ENCODE peak calls at places on chromosomes 5 and 9, in five cellular contexts. N is dorsolateral prefrontal cortex; E is GM13976; W is HCEC 1CT; L is CD4-positive, CD25-positive, alpha-beta regulatory T cell. R is an unnamed sample.

GRCh38 chr5:142432369-142432863 is 107.6 kb upstream of the SPRY4 start:
- DNase-seq in E (peak; percentile 47), W (no peak), L (peak; percentile 19), N (no peak), R (no peak)

GRCh38 chr9:135886147-135886981 is 21.0 kb downstream of the CAMSAP1 start:
- DNase-seq in N (peak; percentile 55), W (no peak), L (no peak), E (peak; percentile 12), R (no peak)

GRCh38 chr5:41270423-41271251 is 57.3 kb upstream of the C6 start:
- DNase-seq in E (no peak), L (peak; percentile 4), N (peak; percentile 67), W (peak; percentile 77), R (peak; percentile 51)

GRCh38 chr5:175247146-175247545 is 196.8 kb downstream of the DRD1 start:
- DNase-seq in L (no peak), W (no peak), N (no peak), E (no peak), R (no peak)

GRCh38 chr5:179348833-179349232 is 3.6 kb upstream of the ADAMTS2 start:
- DNase-seq in E (no peak), W (no peak), N (no peak), L (no peak), R (no peak)

GRCh38 chr5:178069909-178070308 is 43.4 kb upstream of the N4BP3 start:
- DNase-seq in E (peak; percentile 49), N (no peak), W (peak; percentile 13), L (peak; percentile 35), R (no peak)

GRCh38 chr5:129820-130219 is 37.9 kb downstream of the PLEKHG4B start:
- DNase-seq in L (no peak), E (no peak), W (peak; percentile 84), N (no peak), R (no peak)

GRCh38 chr5:90434116-90434714 is 24.7 kb upstream of the CETN3 start:
- DNase-seq in N (peak; percentile 71), E (no peak), W (peak; percentile 31), L (peak; percentile 54), R (no peak)

GRCh38 chr5:161625673-161626072 is 59.8 kb upstream of the GABRA6 start:
- DNase-seq in E (no peak), W (no peak), N (no peak), L (no peak), R (no peak)

GRCh38 chr9:130336885-130337284 is 71.3 kb downstream of the HMCN2 start:
- DNase-seq in E (no peak), W (no peak), L (no peak), N (no peak), R (no peak)

GRCh38 chr9:14373726-14374125 is 59.8 kb upstream of the NFIB start:
- DNase-seq in L (no peak), E (no peak), W (no peak), N (no peak), R (no peak)

GRCh38 chr9:126694206-126695081 is 80.7 kb downstream of the LMX1B start:
- DNase-seq in E (no peak), N (no peak), L (no peak), W (no peak), R (no peak)

GRCh38 chr5:14364096-14364495 is 217.5 kb upstream of the OTULINL start:
- DNase-seq in E (no peak), L (peak; percentile 60), W (peak; percentile 8), N (no peak), R (no peak)

GRCh38 chr5:140298183-140298601 is 4.7 kb downstream of the PFDN1 start:
- DNase-seq in L (no peak), E (no peak), W (peak; percentile 84), N (no peak), R (peak; percentile 79)

GRCh38 chr9:18754537-18754936 is 278.5 kb downstream of the SAXO1 start:
- DNase-seq in N (no peak), E (no peak), W (no peak), L (no peak), R (no peak)

GRCh38 chr5:181042036-181042435 is 2.0 kb downstream of the BTNL9 start:
- DNase-seq in L (no peak), W (no peak), E (no peak), N (no peak), R (no peak)

GRCh38 chr5:14628346-14628745 is 36.2 kb upstream of the OTULIN start:
- DNase-seq in E (peak; percentile 41), N (no peak), W (peak; percentile 52), L (peak; percentile 69), R (peak; percentile 25)

GRCh38 chr5:150672237-150672883 is 11.3 kb downstream of the MYOZ3 start:
- DNase-seq in W (no peak), L (peak; percentile 17), N (no peak), E (peak; percentile 56), R (no peak)

GRCh38 chr9:88537743-88538055 is 2.7 kb downstream of the NXNL2 start:
- DNase-seq in L (peak; percentile 74), W (peak; percentile 68), E (no peak), N (peak; percentile 71), R (peak; percentile 98)

GRCh38 chr9:108620767-108621166 is 235.0 kb downstream of the ACTL7B start:
- DNase-seq in W (peak; percentile 6), N (no peak), L (no peak), E (no peak), R (no peak)

GRCh38 chr9:9752722-9753121 is 860.1 kb downstream of the PTPRD start:
- DNase-seq in L (no peak), W (no peak), N (no peak), E (no peak), R (no peak)

GRCh38 chr5:169811680-169812079 is 168.6 kb downstream of the INSYN2B start:
- DNase-seq in L (no peak), E (no peak), W (no peak), N (no peak), R (no peak)

GRCh38 chr5:10555134-10555733 is 8.6 kb upstream of the ANKRD33B start:
- DNase-seq in N (no peak), L (no peak), W (peak; percentile 53), E (no peak), R (peak; percentile 82)

GRCh38 chr9:114007991-114008666 is 70.0 kb downstream of the AMBP start:
- DNase-seq in W (no peak), L (no peak), E (no peak), N (peak; percentile 10), R (no peak)

GRCh38 chr9:97638666-97639065 is 5.0 kb downstream of the NCBP1 start:
- DNase-seq in W (no peak), N (no peak), L (peak; percentile 10), E (no peak), R (no peak)

R was measured in Caki2.